ENCODE peak calls at places on chromosomes 6 and 20, in five cellular contexts. C is T-cell, T is GM23338, Z is HCEC 1CT, V is adrenal gland. U is an unnamed sample.

GRCh38 chr20:50726955-50727791 is 4.2 kb upstream of the PARD6B start:
- DNase-seq in C (no peak), T (no peak), Z (no peak), V (no peak), U (no peak)

GRCh38 chr6:45421700-45422540 is 44.2 kb upstream of the SUPT3H start:
- DNase-seq in C (peak), T (peak), Z (peak), V (peak), U (peak)

GRCh38 chr6:85669735-85670194 is 27.1 kb upstream of the SYNCRIP start:
- DNase-seq in C (peak), T (peak), Z (peak), V (no peak), U (peak)

GRCh38 chr20:10578607-10579006 is 95.2 kb downstream of the JAG1 start:
- DNase-seq in C (no peak), T (no peak), Z (peak), V (no peak), U (no peak)

GRCh38 chr6:138370631-138371451 is 6.9 kb upstream of the SMIM28 start:
- DNase-seq in C (no peak), T (no peak), Z (no peak), V (no peak), U (no peak)

GRCh38 chr6:38262041-38262440 is 377.7 kb downstream of the BTBD9 start:
- DNase-seq in C (no peak), T (peak), Z (peak), V (no peak), U (peak)

GRCh38 chr6:49264496-49264895 is 198.6 kb downstream of the MMUT start:
- DNase-seq in C (no peak), T (no peak), Z (no peak), V (no peak), U (no peak)

GRCh38 chr6:69936674-69937363 is 70.5 kb downstream of the COL19A1 start:
- DNase-seq in C (no peak), T (peak), Z (no peak), V (no peak), U (peak)

GRCh38 chr6:156316613-156317012 is 460.6 kb upstream of the ARID1B start:
- DNase-seq in C (no peak), T (no peak), Z (no peak), V (no peak), U (no peak)

GRCh38 chr20:4297141-4297826 is 281.9 kb upstream of the RNF24 start:
- DNase-seq in C (no peak), T (peak), Z (peak), V (no peak), U (peak)

GRCh38 chr6:151391471-151392428 is at the start of gene ZBTB2:
- DNase-seq in C (peak), T (peak), Z (peak), V (peak), U (peak)

GRCh38 chr20:23294671-23295070 is 55.9 kb upstream of the NXT1 start:
- DNase-seq in C (no peak), T (no peak), Z (no peak), V (no peak), U (no peak)

GRCh38 chr6:160979063-160979708 is 12.4 kb upstream of the MAP3K4 start:
- DNase-seq in C (no peak), T (no peak), Z (no peak), V (no peak), U (no peak)

GRCh38 chr20:59082077-59082740 is 39.6 kb upstream of the PRELID3B start:
- DNase-seq in C (no peak), T (peak), Z (peak), V (no peak), U (no peak)

GRCh38 chr20:20051767-20052073 is 546 bp downstream of the CRNKL1 start:
- DNase-seq in C (no peak), T (no peak), Z (no peak), V (no peak), U (no peak)

GRCh38 chr20:48674461-48674860 is 153.3 kb downstream of the PREX1 start:
- DNase-seq in C (no peak), T (no peak), Z (no peak), V (no peak), U (no peak)

GRCh38 chr6:155247618-155248017 is 16.2 kb upstream of the CLDN20 start:
- DNase-seq in C (no peak), T (peak), Z (peak), V (no peak), U (peak)

GRCh38 chr6:116872771-116873170 is 4.3 kb upstream of the RFX6 start:
- DNase-seq in C (no peak), T (no peak), Z (no peak), V (no peak), U (no peak)

GRCh38 chr6:19024737-19025136 is 637.6 kb downstream of the RNF144B start:
- DNase-seq in C (no peak), T (peak), Z (no peak), V (peak), U (peak)

GRCh38 chr20:24762371-24762770 is 186.7 kb upstream of the CST7 start:
- DNase-seq in C (no peak), T (no peak), Z (no peak), V (no peak), U (no peak)

GRCh38 chr20:57282691-57283361 is 16.4 kb upstream of the BMP7 start:
- DNase-seq in C (no peak), T (no peak), Z (no peak), V (no peak), U (no peak)

GRCh38 chr6:3722785-3723184 is 28.7 kb downstream of the PXDC1 start:
- DNase-seq in C (no peak), T (no peak), Z (no peak), V (no peak), U (no peak)

GRCh38 chr6:5214570-5215052 is 46.1 kb downstream of the LYRM4 start:
- DNase-seq in C (peak), T (peak), Z (no peak), V (peak), U (peak)

GRCh38 chr20:8790442-8791074 is 278.3 kb upstream of the PLCB4 start:
- DNase-seq in C (no peak), T (peak), Z (peak), V (no peak), U (peak)

GRCh38 chr20:9397928-9398327 is 116.5 kb upstream of the LAMP5 start:
- DNase-seq in C (no peak), T (no peak), Z (no peak), V (no peak), U (no peak)

GRCh38 chr6:115706981-115707380 is 353.7 kb downstream of the FRK start:
- DNase-seq in C (no peak), T (no peak), Z (no peak), V (no peak), U (no peak)

GRCh38 chr20:40336530-40336929 is 352.5 kb downstream of the MAFB start:
- DNase-seq in C (no peak), T (no peak), Z (no peak), V (no peak), U (no peak)

GRCh38 chr6:49919935-49920644 is 43.9 kb downstream of the DEFB114 start:
- DNase-seq in C (no peak), T (no peak), Z (no peak), V (no peak), U (no peak)

GRCh38 chr20:11338506-11339306 is 579.0 kb upstream of the BTBD3 start:
- DNase-seq in C (no peak), T (no peak), Z (no peak), V (no peak), U (no peak)

GRCh38 chr6:94645191-94645590 is 932.1 kb upstream of the MANEA start:
- DNase-seq in C (no peak), T (no peak), Z (no peak), V (no peak), U (no peak)

GRCh38 chr6:39357998-39358686 is 35.6 kb upstream of the KCNK16 start:
- DNase-seq in C (no peak), T (no peak), Z (no peak), V (peak), U (no peak)

GRCh38 chr20:58995461-58996225 is 11.4 kb downstream of the CTSZ start:
- DNase-seq in C (no peak), T (no peak), Z (no peak), V (no peak), U (no peak)

GRCh38 chr6:1110935-1111334 is 201.0 kb upstream of the FOXQ1 start:
- DNase-seq in C (no peak), T (no peak), Z (no peak), V (no peak), U (no peak)

U was measured in iPS-NIHi11.